ENCODE peak calls at places on chromosomes 7 and 10, in five cellular contexts. P is upper lobe of right lung, W is heart left ventricle, C is OCI-LY7, Q is heart right ventricle. T is an unnamed sample.

GRCh38 chr10:77635402-77636227 is 2.0 kb downstream of the KCNMA1 start:
- DNase-seq in Q (no peak), C (no peak), P (no peak), W (no peak), T (no peak)

GRCh38 chr10:98038333-98038732 is 7.9 kb upstream of the CRTAC1 start:
- DNase-seq in C (no peak), W (no peak), Q (no peak), P (peak), T (no peak)

GRCh38 chr7:55336540-55336939 is 28.6 kb upstream of the LANCL2 start:
- DNase-seq in P (no peak), W (no peak), Q (no peak), C (no peak), T (no peak)

GRCh38 chr7:159042084-159042483 is 102.6 kb downstream of the VIPR2 start:
- DNase-seq in W (no peak), C (no peak), Q (no peak), P (no peak), T (peak)

GRCh38 chr7:130486114-130486962 is 5.5 kb upstream of the MEST start:
- DNase-seq in Q (peak), C (peak), P (peak), W (peak), T (peak)

GRCh38 chr10:6537704-6538103 is 42.4 kb downstream of the PRKCQ start:
- DNase-seq in W (peak), C (no peak), P (peak), Q (peak), T (no peak)

GRCh38 chr7:104012815-104013214 is 23.4 kb upstream of the RELN start:
- DNase-seq in P (no peak), Q (no peak), W (no peak), C (no peak), T (no peak)

GRCh38 chr10:101658910-101659309 is 36.1 kb downstream of the FBXW4 start:
- DNase-seq in Q (no peak), P (no peak), W (no peak), C (no peak), T (no peak)

GRCh38 chr7:20776214-20776875 is 10.3 kb downstream of the SP8 start:
- DNase-seq in W (no peak), C (no peak), Q (no peak), P (no peak), T (no peak)

GRCh38 chr7:86788948-86789347 is 145.2 kb downstream of the GRM3 start:
- DNase-seq in W (no peak), C (no peak), Q (no peak), P (no peak), T (no peak)

GRCh38 chr7:132410385-132410784 is 165.9 kb downstream of the PLXNA4 start:
- DNase-seq in C (no peak), W (peak), Q (peak), P (no peak), T (no peak)

DNA sequence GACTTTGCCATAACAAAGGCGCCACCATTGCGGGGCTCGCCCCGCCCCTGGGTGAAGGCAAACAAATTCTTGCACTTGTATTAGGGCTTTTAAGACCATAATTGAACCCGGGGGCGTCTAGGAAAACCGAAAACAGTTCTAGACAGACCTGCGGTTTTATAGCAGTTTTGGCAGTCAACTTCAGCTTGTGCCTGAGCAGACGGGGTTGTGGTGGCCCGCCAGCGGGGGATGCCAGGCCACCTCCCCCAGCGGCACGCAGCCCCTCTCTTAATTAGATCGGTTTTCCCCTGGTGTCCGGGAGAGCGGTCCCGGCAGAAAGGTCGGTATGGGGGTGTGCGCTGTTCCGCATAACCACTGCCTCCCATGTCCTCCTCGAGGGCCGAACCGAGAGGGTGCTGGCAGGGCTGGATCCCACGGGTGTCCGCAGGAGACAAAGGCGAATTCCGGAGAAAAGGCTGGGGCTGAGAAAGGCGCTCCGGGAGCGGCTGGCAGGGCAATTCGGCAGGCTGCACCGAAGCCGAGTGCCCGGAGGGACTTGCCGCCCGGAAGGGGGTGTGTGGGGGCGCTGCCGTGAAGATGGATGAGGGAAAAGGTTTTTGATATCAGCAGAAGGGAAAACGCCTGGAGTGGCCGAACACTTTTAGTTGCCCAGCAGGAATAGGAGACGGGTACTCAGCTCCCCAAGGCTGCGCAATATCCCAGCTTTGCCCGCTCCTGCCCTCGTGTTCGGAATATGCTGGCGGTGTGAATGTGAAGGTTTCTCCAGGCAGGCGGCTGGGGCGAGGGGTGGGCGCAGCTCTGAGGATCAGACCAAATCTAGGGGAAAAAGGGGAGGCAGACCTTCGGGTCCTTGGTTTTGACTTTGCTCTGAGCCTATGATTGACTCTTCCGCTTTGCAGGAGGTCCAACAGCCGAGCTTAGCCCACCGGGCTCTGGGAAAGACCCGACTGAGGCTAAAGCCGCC is 3.0 kb upstream of the HOXA11 start:
- DNase-seq in P (peak), C (no peak), Q (no peak), W (no peak), T (no peak)
- TF ChIP-seq CTCF in P (no peak), C (no peak), Q (no peak), W (no peak), T (no peak)

GRCh38 chr10:95392711-95393164 is 101.9 kb upstream of the PDLIM1 start:
- DNase-seq in W (no peak), P (no peak), C (no peak), Q (no peak), T (no peak)

GRCh38 chr10:95394161-95394880 is 103.5 kb upstream of the PDLIM1 start:
- DNase-seq in W (no peak), Q (no peak), P (no peak), C (no peak), T (no peak)

GRCh38 chr10:95399167-95399566 is 108.4 kb upstream of the PDLIM1 start:
- DNase-seq in P (no peak), W (no peak), C (no peak), Q (no peak), T (no peak)

GRCh38 chr10:95397747-95398146 is 106.9 kb upstream of the PDLIM1 start:
- DNase-seq in Q (no peak), P (no peak), C (no peak), W (no peak), T (no peak)

GRCh38 chr10:95395947-95396449 is 105.2 kb upstream of the PDLIM1 start:
- DNase-seq in W (peak), P (peak), Q (peak), C (no peak), T (no peak)
- H3K4me3 ChIP-seq in W (no peak), P (no peak), Q (no peak), C (no peak), T (no peak)

GRCh38 chr10:68499544-68499943 is 27.8 kb upstream of the DNA2 start:
- DNase-seq in W (no peak), P (no peak), C (no peak), Q (no peak), T (no peak)
- H3K27ac ChIP-seq in W (no peak), P (no peak), C (no peak), Q (no peak), T (no peak)

GRCh38 chr7:138459300-138460175 is 521 bp upstream of the TRIM24 start:
- DNase-seq in P (peak), C (no peak), Q (peak), W (no peak), T (peak)

GRCh38 chr7:138465046-138465445 is 5.0 kb downstream of the TRIM24 start:
- DNase-seq in W (no peak), P (no peak), Q (no peak), C (no peak), T (no peak)

GRCh38 chr7:138460176-138460648 is at the start of gene TRIM24:
- DNase-seq in Q (peak), W (peak), P (peak), C (peak), T (peak)

GRCh38 chr7:138458576-138459234 is 1.4 kb upstream of the TRIM24 start:
- DNase-seq in C (no peak), Q (no peak), W (no peak), P (no peak), T (no peak)

DNA sequence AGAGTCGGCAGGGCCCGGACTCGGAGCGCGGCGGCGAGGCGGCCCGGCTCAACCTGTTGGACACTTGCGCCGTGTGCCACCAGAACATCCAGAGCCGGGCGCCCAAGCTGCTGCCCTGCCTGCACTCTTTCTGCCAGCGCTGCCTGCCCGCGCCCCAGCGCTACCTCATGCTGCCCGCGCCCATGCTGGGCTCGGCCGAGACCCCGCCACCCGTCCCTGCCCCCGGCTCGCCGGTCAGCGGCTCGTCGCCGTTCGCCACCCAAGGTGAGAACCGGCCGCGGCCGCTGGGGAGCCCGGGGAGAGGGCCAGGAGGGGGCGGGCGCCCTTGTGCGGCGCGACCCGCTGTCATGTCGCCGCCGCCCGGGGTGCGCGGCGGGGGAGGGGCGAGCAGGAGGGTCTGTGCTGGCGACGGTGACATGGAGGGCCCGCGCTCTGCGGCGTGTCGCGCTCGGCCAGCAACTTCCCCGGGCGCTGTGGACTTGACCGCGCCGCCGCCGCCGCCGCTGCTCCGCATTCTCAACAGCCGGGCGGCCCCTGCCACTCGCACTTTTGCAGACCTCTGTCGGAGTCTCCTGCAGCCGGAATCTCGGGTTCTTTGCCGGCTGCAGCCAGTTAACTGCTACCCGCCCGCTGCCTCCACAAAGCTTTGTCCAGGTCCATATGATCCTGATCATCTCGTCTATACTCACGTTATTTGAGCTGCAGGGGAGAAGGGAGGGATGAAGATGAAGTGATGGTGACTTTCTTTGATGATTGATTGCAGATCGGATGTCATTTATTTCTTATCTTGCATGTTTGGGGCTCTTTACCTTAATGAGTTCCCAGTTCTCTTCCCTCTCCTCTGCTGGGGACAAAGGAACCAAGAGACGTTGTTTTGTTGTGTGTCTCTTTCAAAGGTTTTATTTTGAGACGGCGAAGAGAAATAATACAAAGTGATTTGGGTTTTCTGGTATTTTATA is 869 bp downstream of the TRIM24 start:
- DNase-seq in P (peak), W (peak), C (peak), Q (peak), T (peak)
- TF ChIP-seq CTCF in P (no peak), W (no peak), C (no peak), Q (no peak), T (no peak)

DNA sequence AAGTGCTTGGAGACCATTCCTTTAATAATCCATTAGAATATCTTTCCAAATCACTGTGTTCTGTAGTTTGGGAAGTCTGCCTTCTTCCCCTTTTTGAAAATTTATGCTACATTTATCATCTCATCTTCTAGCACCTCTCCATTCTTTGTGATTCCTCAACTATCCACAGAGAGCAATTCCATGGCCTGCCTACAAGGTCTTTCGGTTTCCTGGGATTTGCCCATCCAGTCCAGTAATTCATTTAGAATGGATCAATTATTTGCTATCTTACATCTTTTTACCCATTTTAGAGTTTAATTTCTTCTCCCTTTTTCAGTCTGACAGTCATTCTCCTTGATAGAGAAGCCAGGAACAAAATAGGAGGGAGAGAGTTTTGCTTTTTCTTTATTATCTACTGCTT is 179.8 kb downstream of the ST7 start:
- DNase-seq in W (no peak), C (no peak), P (no peak), Q (no peak), T (no peak)
- H3K4me3 ChIP-seq in W (no peak), C (no peak), P (no peak), Q (no peak), T (no peak)

GRCh38 chr7:25854608-25855497 is 297.1 kb upstream of the NFE2L3 start:
- DNase-seq in W (no peak), C (peak), Q (peak), P (no peak), T (peak)

GRCh38 chr7:25856056-25856780 is 295.8 kb upstream of the NFE2L3 start:
- DNase-seq in P (no peak), Q (no peak), W (no peak), C (no peak), T (peak)

GRCh38 chr7:25852995-25853713 is 298.8 kb upstream of the NFE2L3 start:
- DNase-seq in Q (no peak), P (no peak), C (no peak), W (no peak), T (no peak)

GRCh38 chr7:25852249-25852994 is 299.6 kb upstream of the NFE2L3 start:
- DNase-seq in C (no peak), Q (no peak), W (no peak), P (no peak), T (peak)

DNA sequence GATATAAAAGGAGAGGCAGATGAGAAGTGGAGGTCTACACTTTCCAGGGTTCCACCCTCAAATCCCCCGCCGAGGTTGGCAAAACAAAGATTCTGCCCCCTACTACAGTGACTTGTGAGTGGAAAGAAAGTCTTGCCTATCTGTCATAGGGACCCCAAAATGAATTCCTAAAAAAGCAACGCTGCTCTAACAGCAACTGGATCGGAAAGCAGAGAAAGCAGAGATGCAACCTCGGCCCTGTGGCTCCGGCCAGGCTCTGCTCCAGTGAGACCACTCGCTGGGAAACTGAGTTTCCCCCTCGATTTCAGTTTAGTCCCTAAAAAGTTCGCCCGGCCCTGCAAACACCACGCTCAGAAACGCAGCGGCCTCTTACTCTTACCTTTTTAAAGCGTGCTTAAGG is 297.9 kb upstream of the NFE2L3 start:
- DNase-seq in P (no peak), W (no peak), Q (no peak), C (no peak), T (no peak)
- H3K27ac ChIP-seq in P (no peak), W (no peak), Q (no peak), C (no peak), T (peak)

GRCh38 chr10:130575756-130576285 is 439.6 kb downstream of the GLRX3 start:
- DNase-seq in C (no peak), P (no peak), Q (no peak), W (no peak), T (no peak)
- TF ChIP-seq CTCF in C (no peak), P (no peak), Q (no peak), W (no peak), T (no peak)

GRCh38 chr10:54769051-54769450 is 32.0 kb downstream of the PCDH15 start:
- DNase-seq in W (no peak), P (no peak), C (no peak), Q (no peak), T (no peak)
- H3K4me3 ChIP-seq in W (no peak), P (no peak), C (no peak), Q (no peak), T (no peak)

GRCh38 chr10:122468923-122469781 is 7.8 kb downstream of the HTRA1 start:
- DNase-seq in W (no peak), P (no peak), C (no peak), Q (no peak), T (no peak)

GRCh38 chr10:122465401-122465800 is 4.0 kb downstream of the HTRA1 start:
- DNase-seq in C (no peak), P (no peak), W (no peak), Q (no peak), T (no peak)

GRCh38 chr10:122466866-122467470 is 5.6 kb downstream of the HTRA1 start:
- DNase-seq in C (no peak), Q (no peak), P (no peak), W (no peak), T (no peak)

GRCh38 chr10:122469848-122470247 is 8.5 kb downstream of the HTRA1 start:
- DNase-seq in Q (no peak), P (no peak), W (no peak), C (no peak), T (no peak)

GRCh38 chr10:122468220-122468922 is 7.0 kb downstream of the HTRA1 start:
- DNase-seq in C (no peak), P (no peak), W (no peak), Q (no peak), T (no peak)
- H3K27ac ChIP-seq in C (no peak), P (no peak), W (no peak), Q (no peak), T (no peak)

T was measured in colonic mucosa.